ENCODE peak calls at places on chromosomes 11 and 22, in nine cellular contexts. M, N, K, I, T, G, V, O and P are unnamed samples.

GRCh38 chr11:118878187-118878586 is 5.5 kb upstream of the CXCR5 start:
- DNase-seq in K (no peak), N (no peak), I (no peak), V (no peak), O (no peak), G (no peak), M (no peak), T (no peak), P (no peak)

GRCh38 chr22:17734197-17734596 is 40.1 kb downstream of the BID start:
- DNase-seq in K (peak; percentile 47), G (no peak), M (no peak), N (no peak), O (no peak), T (no peak), I (peak; percentile 61), V (peak; percentile 64), P (no peak)

GRCh38 chr11:64122411-64123101 is 43.4 kb downstream of the MACROD1 start:
- DNase-seq in M (no peak), V (peak; percentile 9), I (no peak), O (no peak), K (no peak), G (no peak), N (no peak), T (no peak), P (no peak)

GRCh38 chr11:111335596-111335995 is 37.2 kb downstream of the POU2AF3 start:
- DNase-seq in I (no peak), T (no peak), V (no peak), K (no peak), M (no peak), G (no peak), N (no peak), O (peak; percentile 9), P (peak; percentile 52)

GRCh38 chr11:126585388-126586302 is 230.2 kb downstream of the ST3GAL4 start:
- DNase-seq in M (no peak), G (peak; percentile 30), K (peak; percentile 91), T (peak; percentile 82), N (peak; percentile 58), O (peak; percentile 93), I (peak; percentile 2), V (peak; percentile 94), P (peak; percentile 77)

GRCh38 chr11:61863548-61864081 is 27.7 kb downstream of the FADS3 start:
- DNase-seq in M (no peak), N (no peak), K (no peak), I (no peak), T (no peak), O (no peak), G (no peak), V (no peak), P (no peak)

GRCh38 chr11:119315139-119316016 is 1.6 kb downstream of the MCAM start:
- DNase-seq in I (peak; percentile 28), G (peak; percentile 39), V (peak; percentile 18), O (peak; percentile 56), T (no peak), K (no peak), N (peak; percentile 35), M (peak; percentile 65), P (peak; percentile 56)

GRCh38 chr11:693415-693831 is 1.6 kb downstream of the DEAF1 start:
- DNase-seq in K (no peak), T (no peak), G (no peak), N (no peak), V (no peak), O (peak; percentile 46), I (peak; percentile 36), M (no peak), P (peak; percentile 79)

GRCh38 chr11:45180888-45181594 is 34.6 kb downstream of the PRDM11 start:
- DNase-seq in O (peak; percentile 55), K (peak; percentile 33), M (no peak), G (peak; percentile 63), N (peak; percentile 80), T (peak; percentile 30), V (peak; percentile 56), I (peak; percentile 80), P (peak; percentile 78)

GRCh38 chr11:28107331-28107725 is 628 bp downstream of the KIF18A start:
- DNase-seq in V (no peak), G (no peak), K (no peak), M (no peak), O (no peak), N (no peak), T (no peak), I (peak; percentile 63), P (no peak)

GRCh38 chr22:47567741-47568140 is 805.3 kb downstream of the TBC1D22A start:
- DNase-seq in V (no peak), G (no peak), I (no peak), O (no peak), K (no peak), T (no peak), N (no peak), M (no peak), P (no peak)

GRCh38 chr11:13462311-13462927 is 603 bp downstream of the BTBD10 start:
- DNase-seq in V (peak; percentile 61), I (peak; percentile 74), K (peak; percentile 45), N (peak; percentile 64), G (peak; percentile 77), M (peak; percentile 45), O (peak; percentile 82), T (peak; percentile 51), P (peak; percentile 68)

GRCh38 chr11:112889446-112889845 is 71.8 kb upstream of the NCAM1 start:
- DNase-seq in I (no peak), V (no peak), G (no peak), K (no peak), N (no peak), T (no peak), M (peak; percentile 52), O (no peak), P (no peak)

GRCh38 chr11:11481371-11481770 is 128.3 kb upstream of the CSNK2A3 start:
- DNase-seq in O (no peak), N (no peak), V (no peak), M (no peak), G (no peak), T (no peak), I (no peak), K (no peak), P (peak; percentile 4)

GRCh38 chr11:69125861-69126260 is 29.9 kb upstream of the SMIM38 start:
- DNase-seq in N (no peak), I (no peak), G (no peak), T (no peak), M (no peak), O (no peak), K (no peak), V (no peak), P (no peak)

DNA sequence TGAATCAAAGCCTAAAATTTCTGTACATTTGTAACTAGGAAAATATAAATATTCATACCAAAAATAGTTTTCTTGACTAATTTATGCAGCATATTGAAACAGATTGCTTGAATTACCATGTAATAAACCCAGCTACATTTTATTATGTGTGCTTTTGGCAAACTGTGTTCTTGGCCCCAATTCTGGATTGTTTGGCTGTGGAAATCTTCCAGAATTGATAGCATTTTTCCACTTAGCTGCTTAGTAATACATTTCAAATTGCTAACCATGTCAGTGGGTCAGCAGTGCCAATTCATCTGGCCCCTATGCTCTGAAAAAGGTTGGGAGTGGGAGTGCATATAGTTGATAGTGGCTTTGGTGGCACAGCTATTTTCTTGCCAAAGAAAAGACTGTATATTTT is 32.3 kb downstream of the PDHX start:
- DNase-seq in O (no peak), T (no peak), M (no peak), V (peak; percentile 62), I (no peak), G (no peak), K (peak; percentile 60), N (no peak), P (no peak)
- H3K4me3 ChIP-seq in O (no peak overlapping the region), T (no peak overlapping the region), M (no peak overlapping the region), V (no peak overlapping the region), I (no peak overlapping the region), G (no peak overlapping the region), K (no peak overlapping the region), N (no peak overlapping the region), P (no peak overlapping the region)

GRCh38 chr11:66906077-66906929 is 49.4 kb downstream of the LRFN4 start:
- DNase-seq in I (no peak), G (peak; percentile 55), M (no peak), O (peak; percentile 93), T (peak; percentile 55), V (peak; percentile 67), K (peak; percentile 55), N (no peak), P (no peak)

GRCh38 chr11:66904055-66904454 is 47.2 kb downstream of the LRFN4 start:
- DNase-seq in T (no peak), G (no peak), V (peak; percentile 48), M (no peak), K (no peak), O (peak; percentile 48), I (no peak), N (no peak), P (no peak)

GRCh38 chr11:66905631-66906030 is 48.8 kb downstream of the LRFN4 start:
- DNase-seq in O (no peak), G (no peak), I (no peak), V (no peak), M (no peak), N (no peak), K (no peak), T (no peak), P (no peak)

GRCh38 chr11:66904561-66904960 is 47.7 kb downstream of the LRFN4 start:
- DNase-seq in K (peak; percentile 79), I (no peak), G (no peak), O (no peak), T (no peak), N (no peak), M (no peak), V (peak; percentile 81), P (no peak)

GRCh38 chr11:66904981-66905521 is 48.2 kb downstream of the LRFN4 start:
- DNase-seq in O (peak; percentile 20), N (no peak), M (no peak), I (no peak), V (no peak), T (no peak), K (no peak), G (no peak), P (no peak)
- H3K27ac ChIP-seq in O (peak overlapping the region; percentile 81), N (no peak overlapping the region), M (no peak overlapping the region), I (no peak overlapping the region), V (no peak overlapping the region), T (no peak overlapping the region), K (no peak overlapping the region), G (peak overlapping the region; percentile 76), P (no peak overlapping the region)

DNA sequence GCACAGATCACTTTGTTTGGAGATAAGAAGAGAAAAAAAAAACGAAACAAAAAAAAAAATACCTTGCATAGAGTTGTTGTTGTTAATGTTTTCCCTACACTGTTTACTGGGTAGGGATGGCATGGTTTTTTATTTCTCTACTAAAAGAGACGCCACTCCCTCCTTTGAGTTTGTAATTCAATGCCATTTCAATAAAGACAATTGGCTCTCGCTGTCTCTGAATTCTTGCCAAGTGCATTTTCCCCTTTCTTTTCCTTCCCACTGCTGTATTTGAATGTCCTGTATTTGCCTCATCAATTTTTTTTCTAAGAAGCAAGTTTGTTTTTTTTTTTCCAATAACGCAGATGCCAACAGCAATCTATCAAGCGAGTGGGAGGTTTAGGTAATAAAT is 213.8 kb upstream of the UBASH3B start:
- DNase-seq in V (no peak), N (no peak), I (no peak), M (no peak), O (no peak), T (no peak), K (no peak), G (no peak), P (peak; percentile 58)
- H3K4me3 ChIP-seq in V (peak overlapping the region; percentile 42), N (no peak overlapping the region), I (no peak overlapping the region), M (peak overlapping the region; percentile 56), O (no peak overlapping the region), T (peak overlapping the region; percentile 48), K (peak overlapping the region; percentile 47), G (peak overlapping the region; percentile 41), P (peak overlapping the region; percentile 44)

DNA sequence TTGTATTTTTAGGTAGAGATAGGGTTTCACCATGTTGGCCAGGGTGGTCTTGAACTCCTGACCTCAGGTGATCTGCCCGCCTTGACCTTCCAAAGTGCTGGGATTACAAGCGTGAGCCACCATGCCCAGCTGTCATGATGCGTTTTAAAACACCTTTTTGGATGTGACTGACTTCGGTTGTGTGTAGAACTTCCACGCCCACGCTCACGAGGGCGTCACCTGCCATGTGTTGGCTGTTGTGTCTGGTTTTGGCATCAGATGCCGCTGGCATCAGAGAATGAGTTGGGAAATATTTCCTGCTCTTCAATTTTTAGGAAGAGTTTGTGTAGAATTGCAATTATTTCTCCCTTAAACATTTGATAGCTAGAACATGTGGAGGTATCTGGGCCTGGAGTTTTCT is 109.1 kb downstream of the KCNQ1 start:
- DNase-seq in I (no peak), G (peak; percentile 72), K (no peak), T (no peak), M (peak; percentile 19), O (no peak), V (no peak), N (no peak), P (no peak)
- H3K27ac ChIP-seq in I (no peak overlapping the region), G (no peak overlapping the region), K (no peak overlapping the region), T (no peak overlapping the region), M (no peak overlapping the region), O (no peak overlapping the region), V (no peak overlapping the region), N (no peak overlapping the region), P (no peak overlapping the region)